ENCODE peak calls at places on chromosomes 3 and 15, in eight cellular contexts. F, T, L, R, I, E, D and M are unnamed samples. For H3K36me3, the result is how much of the 10 kb centered on the place peaks cover.

GRCh38 chr3:132399054-132399929 is 18.0 kb upstream of the DNAJC13 start:
- DNase-seq in I (peak), D (peak), F (no peak), L (no peak), E (peak), T (peak), R (no peak), M (no peak)

GRCh38 chr3:56894912-56895431 is 93.2 kb upstream of the ARHGEF3 start:
- DNase-seq in T (no peak), D (peak), E (peak), F (no peak), I (no peak), R (no peak), L (no peak), M (no peak)

GRCh38 chr15:74179101-74179841 is 5.8 kb downstream of the ISLR start:
- DNase-seq in T (no peak), D (peak), L (peak), I (peak), E (peak), R (peak), F (peak), M (peak)

GRCh38 chr15:98787936-98788757 is 139.8 kb downstream of the IGF1R start:
- DNase-seq in I (no peak), T (peak), E (peak), D (no peak), F (no peak), L (no peak), R (no peak), M (no peak)

GRCh38 chr3:62433396-62433795 is 60.0 kb upstream of the FEZF2 start:
- DNase-seq in R (no peak), E (no peak), T (no peak), I (no peak), L (no peak), D (no peak), F (no peak), M (no peak)

GRCh38 chr15:26628071-26628470 is 144.8 kb downstream of the GABRB3 start:
- DNase-seq in I (no peak), T (no peak), R (no peak), L (no peak), E (no peak), F (no peak), D (no peak), M (no peak)

GRCh38 chr15:96345560-96346389 is 15.3 kb downstream of the NR2F2 start:
- DNase-seq in I (peak), E (peak), D (peak), T (peak), F (no peak), R (peak), L (peak), M (no peak)

GRCh38 chr3:42127226-42127625 is 36.1 kb downstream of the TRAK1 start:
- DNase-seq in R (no peak), E (no peak), I (no peak), F (no peak), L (no peak), T (no peak), D (no peak), M (no peak)

GRCh38 chr3:14472471-14473351 is 67.4 kb downstream of the GRIP2 start:
- DNase-seq in E (peak), F (no peak), L (no peak), R (no peak), D (peak), I (peak), T (peak), M (peak)

GRCh38 chr15:99085413-99086326 is 19.2 kb upstream of the SYNM start:
- DNase-seq in E (peak), L (peak), T (no peak), R (no peak), F (no peak), I (peak), D (no peak), M (peak)

GRCh38 chr3:186308549-186308948 is 53.5 kb downstream of the DGKG start:
- DNase-seq in F (no peak), T (no peak), E (no peak), D (no peak), R (no peak), I (no peak), L (no peak), M (no peak)

GRCh38 chr3:177567833-177568232 is 370.6 kb upstream of the TBL1XR1 start:
- DNase-seq in D (no peak), E (no peak), I (no peak), F (no peak), T (no peak), R (no peak), L (no peak), M (no peak)

GRCh38 chr3:8767181-8767666 is 2.2 kb downstream of the OXTR start:
- DNase-seq in F (no peak), T (no peak), L (no peak), E (no peak), D (no peak), I (peak), R (no peak), M (no peak)

GRCh38 chr3:59968510-59968909 is 918.7 kb upstream of the CFAP20DC start:
- DNase-seq in R (no peak), L (no peak), E (no peak), T (no peak), F (no peak), D (no peak), I (no peak), M (no peak)

GRCh38 chr3:85433334-85433733 is 474.5 kb downstream of the CADM2 start:
- DNase-seq in F (no peak), E (no peak), T (no peak), D (no peak), I (no peak), R (no peak), L (no peak), M (no peak)

GRCh38 chr15:63940956-63941620 is 105.2 kb downstream of the DAPK2 start:
- DNase-seq in D (no peak), L (no peak), E (no peak), I (peak), R (no peak), F (no peak), T (no peak), M (no peak)

GRCh38 chr3:187989458-187990153 is 164.4 kb upstream of the LPP start:
- DNase-seq in F (no peak), I (no peak), T (no peak), R (no peak), D (no peak), L (no peak), E (no peak), M (no peak)

GRCh38 chr3:107589454-107589853 is 66.7 kb downstream of the BBX start:
- DNase-seq in I (no peak), R (no peak), F (no peak), D (no peak), L (no peak), T (no peak), E (no peak), M (no peak)

GRCh38 chr15:69853572-69853971 is 244.1 kb downstream of the TLE3 start:
- DNase-seq in T (no peak), E (peak), F (no peak), L (no peak), R (no peak), I (no peak), D (peak), M (peak)

GRCh38 chr15:68583936-68584703 is 5.3 kb downstream of the CORO2B start:
- DNase-seq in I (no peak), E (no peak), F (no peak), L (no peak), R (no peak), D (no peak), T (no peak), M (no peak)

GRCh38 chr15:48451241-48451640 is 120.0 kb downstream of the DUT start:
- DNase-seq in I (no peak), R (no peak), F (no peak), D (no peak), L (no peak), T (no peak), E (no peak), M (no peak)

GRCh38 chr3:153426803-153427202 is 264.8 kb downstream of the RAP2B start:
- DNase-seq in D (no peak), L (no peak), T (no peak), F (no peak), R (no peak), I (no peak), E (no peak), M (no peak)

DNA sequence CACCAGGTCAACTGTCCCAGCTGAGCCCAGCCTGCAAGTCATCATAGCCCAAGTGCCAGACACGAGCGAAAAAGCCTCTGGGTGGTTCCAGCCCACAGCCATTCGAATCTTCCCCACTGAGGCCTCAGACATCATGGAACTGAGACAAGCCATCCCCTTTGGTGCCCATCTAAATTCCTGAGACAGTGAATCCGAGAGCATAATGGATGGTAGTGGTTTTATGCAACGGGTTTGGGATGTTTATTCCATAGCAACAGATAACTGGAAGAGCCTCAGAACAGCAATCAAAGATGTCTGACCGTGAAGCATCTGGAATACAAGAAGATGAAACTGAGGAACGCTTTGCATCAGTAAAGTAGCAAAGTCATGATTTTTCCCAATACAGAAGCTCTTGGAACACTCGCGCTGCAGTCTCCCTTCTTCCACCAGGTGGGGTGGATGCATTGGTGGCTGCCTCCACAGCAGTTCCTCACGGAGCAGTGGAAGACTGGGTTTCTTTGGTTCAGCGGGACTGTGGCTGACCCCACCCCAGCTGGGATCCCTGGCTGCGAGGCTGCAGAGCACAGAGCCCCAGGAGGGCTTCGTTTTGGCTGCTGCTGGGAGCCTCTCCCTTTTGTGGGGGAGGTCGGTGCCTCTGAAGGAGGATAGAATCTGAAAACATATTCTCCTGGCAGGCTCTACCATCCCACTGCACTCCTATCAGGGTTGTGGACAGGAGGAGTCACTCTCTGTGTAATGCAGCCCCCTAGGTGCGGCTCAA is 26.4 kb upstream of the PDE8A start:
- DNase-seq in F (peak), R (peak), L (peak), E (peak), I (peak), D (peak), T (peak), M (no peak)
- TF ChIP-seq CTCF in F (peak), R (peak), L (peak), E (peak), I (peak), D (peak), T (peak), M (peak)

GRCh38 chr3:135558150-135558549 is 407.4 kb upstream of the PPP2R3A start:
- DNase-seq in L (no peak), I (no peak), R (no peak), T (no peak), D (no peak), E (no peak), F (no peak), M (no peak)

GRCh38 chr3:135564696-135565095 is 400.8 kb upstream of the PPP2R3A start:
- DNase-seq in T (no peak), D (no peak), R (no peak), I (no peak), F (no peak), E (no peak), L (no peak), M (no peak)

GRCh38 chr3:135558906-135559305 is 406.6 kb upstream of the PPP2R3A start:
- DNase-seq in T (no peak), E (no peak), F (no peak), D (no peak), L (no peak), R (no peak), I (no peak), M (no peak)

GRCh38 chr3:135559802-135560201 is 405.7 kb upstream of the PPP2R3A start:
- DNase-seq in R (no peak), L (no peak), F (no peak), T (no peak), D (no peak), E (no peak), I (no peak), M (no peak)

DNA sequence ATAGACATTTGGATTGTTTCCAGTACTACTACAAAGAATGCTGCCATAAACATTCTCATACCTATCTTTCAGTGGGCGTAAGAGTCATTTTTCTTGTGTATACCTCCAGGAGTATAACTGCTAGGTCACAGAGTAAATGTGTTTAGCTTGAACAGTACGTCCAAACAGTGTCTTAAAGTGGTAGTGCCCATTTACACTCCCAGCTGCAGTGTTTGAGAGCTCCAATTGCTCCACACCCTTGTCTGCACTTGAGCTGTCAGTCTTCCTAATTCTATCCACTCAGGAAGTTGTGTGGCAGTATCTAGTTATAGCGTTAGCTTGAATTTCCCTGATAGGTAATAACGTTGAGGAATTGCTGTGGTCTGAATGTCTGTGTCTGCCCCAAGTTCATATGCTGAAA is 404.7 kb upstream of the PPP2R3A start:
- DNase-seq in R (no peak), L (no peak), D (no peak), I (no peak), F (no peak), T (no peak), E (no peak), M (no peak)
- H3K36me3 ChIP-seq in R (under half), L (under half), D (under half), I (under half), F (under half), T (under half), E (under half), M (under half)

DNA sequence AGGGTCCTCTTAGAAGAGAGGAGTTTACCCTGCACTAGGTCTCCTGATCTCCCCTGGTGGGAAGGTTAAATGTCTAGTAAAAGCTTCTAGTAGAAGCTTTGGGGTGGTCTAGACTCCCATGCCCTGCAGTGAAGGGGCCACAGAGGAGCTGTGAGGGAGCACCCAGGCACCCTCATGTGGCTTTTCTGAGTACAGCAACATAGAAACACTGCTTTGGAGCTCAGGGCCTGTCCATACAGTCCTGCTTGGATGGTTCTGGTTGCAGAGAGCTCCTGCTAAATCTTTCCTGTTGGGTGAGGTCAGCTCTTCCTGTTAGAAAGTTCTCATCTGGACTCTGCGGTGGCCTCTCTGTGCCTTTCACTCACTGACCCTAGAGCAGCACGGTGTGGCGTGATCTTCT is 47.8 kb downstream of the GPD1L start:
- DNase-seq in D (no peak), I (no peak), F (no peak), E (no peak), T (peak), L (no peak), R (no peak), M (no peak)
- TF ChIP-seq CTCF in D (peak), I (no peak), F (no peak), E (no peak), T (peak), L (no peak), R (peak), M (peak)

GRCh38 chr3:88044411-88044810 is 14.4 kb downstream of the CGGBP1 start:
- DNase-seq in R (no peak), L (no peak), F (no peak), E (no peak), D (no peak), T (no peak), I (no peak), M (no peak)

GRCh38 chr3:88041005-88041404 is 17.8 kb downstream of the CGGBP1 start:
- DNase-seq in D (no peak), F (no peak), E (no peak), R (no peak), T (no peak), L (no peak), I (no peak), M (no peak)

GRCh38 chr3:88046731-88047130 is 12.1 kb downstream of the CGGBP1 start:
- DNase-seq in D (no peak), T (no peak), I (no peak), E (no peak), L (no peak), F (no peak), R (no peak), M (no peak)
- H3K36me3 ChIP-seq in D (under half), T (under half), I (under half), E (under half), L (under half), F (under half), R (under half), M (under half)

DNA sequence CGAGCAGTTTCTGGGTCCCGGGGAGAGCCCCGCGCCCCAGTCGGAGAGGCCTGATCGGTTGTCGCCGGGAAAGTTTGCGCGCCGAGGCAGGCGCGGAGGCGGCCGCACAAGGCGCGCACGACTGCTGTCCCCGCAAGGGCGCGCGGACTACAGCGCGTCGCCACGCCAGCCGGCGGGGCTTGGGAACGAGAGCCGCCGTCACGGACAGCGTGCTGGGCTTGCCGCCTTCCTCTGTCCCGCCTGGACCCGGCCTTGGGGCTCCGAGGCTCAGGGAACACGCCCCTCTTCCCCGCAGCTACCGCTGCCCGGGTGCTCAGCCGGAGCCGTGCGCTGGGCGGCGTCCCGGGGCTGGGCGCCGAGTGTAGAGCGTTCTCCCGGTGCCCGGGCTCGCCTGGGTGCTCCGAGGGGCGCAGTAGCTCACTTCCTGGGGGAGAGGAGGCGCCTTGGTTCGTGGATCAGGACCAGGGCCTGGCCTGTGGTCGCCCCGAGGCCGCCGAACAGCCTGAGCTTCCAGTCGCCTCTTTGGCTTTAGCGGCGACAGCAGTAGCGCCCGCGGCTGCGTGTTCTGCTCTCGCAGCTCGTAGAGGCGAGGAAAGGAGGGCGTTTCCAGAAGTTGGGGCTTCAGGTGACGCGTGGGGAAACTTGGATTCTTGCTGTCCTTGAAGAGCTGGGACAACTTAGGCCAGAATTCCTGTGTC is 226.6 kb upstream of the C2CD4B start:
- DNase-seq in R (peak), F (no peak), D (peak), T (peak), I (peak), E (peak), L (peak), M (no peak)
- TF ChIP-seq CTCF in R (peak), F (peak), D (peak), T (peak), I (peak), E (peak), L (peak), M (peak)

DNA sequence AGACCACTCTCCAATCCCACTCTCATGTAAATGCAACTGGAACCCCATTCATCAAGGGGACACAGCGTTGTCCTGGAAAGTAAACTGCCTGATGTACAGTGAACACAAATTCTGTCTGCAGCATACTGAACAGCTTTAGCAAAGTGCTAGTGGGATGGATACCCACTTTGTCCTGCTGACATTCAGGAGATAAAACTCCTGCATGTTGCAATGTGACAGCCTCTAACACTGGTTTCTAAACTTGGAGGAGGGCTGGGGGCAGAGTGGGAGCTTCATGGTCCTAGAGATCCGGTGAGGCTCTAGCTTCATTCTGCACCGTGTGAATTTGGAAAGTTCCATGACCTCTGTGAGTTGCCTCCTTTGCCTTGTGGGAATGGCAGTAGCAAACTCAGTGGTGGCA is 194.9 kb downstream of the CLSTN2 start:
- DNase-seq in R (no peak), F (no peak), E (no peak), I (no peak), T (no peak), D (no peak), L (no peak), M (no peak)
- H3K36me3 ChIP-seq in R (under half), F (under half), E (under half), I (under half), T (under half), D (under half), L (under half), M (under half)

GRCh38 chr3:31562525-31562924 is 29.8 kb downstream of the STT3B start:
- DNase-seq in F (no peak), R (peak), D (no peak), T (no peak), L (peak), I (no peak), E (no peak), M (no peak)
- TF ChIP-seq CTCF in F (no peak), R (no peak), D (no peak), T (no peak), L (no peak), I (no peak), E (no peak), M (no peak)

GRCh38 chr3:125000661-125001060 is 55.1 kb downstream of the HEG1 start:
- DNase-seq in L (no peak), I (peak), R (no peak), T (no peak), D (no peak), E (no peak), F (no peak), M (no peak)
- H3K36me3 ChIP-seq in L (under half), I (under half), R (half or more), T (half or more), D (under half), E (half or more), F (half or more), M (half or more)

DNA sequence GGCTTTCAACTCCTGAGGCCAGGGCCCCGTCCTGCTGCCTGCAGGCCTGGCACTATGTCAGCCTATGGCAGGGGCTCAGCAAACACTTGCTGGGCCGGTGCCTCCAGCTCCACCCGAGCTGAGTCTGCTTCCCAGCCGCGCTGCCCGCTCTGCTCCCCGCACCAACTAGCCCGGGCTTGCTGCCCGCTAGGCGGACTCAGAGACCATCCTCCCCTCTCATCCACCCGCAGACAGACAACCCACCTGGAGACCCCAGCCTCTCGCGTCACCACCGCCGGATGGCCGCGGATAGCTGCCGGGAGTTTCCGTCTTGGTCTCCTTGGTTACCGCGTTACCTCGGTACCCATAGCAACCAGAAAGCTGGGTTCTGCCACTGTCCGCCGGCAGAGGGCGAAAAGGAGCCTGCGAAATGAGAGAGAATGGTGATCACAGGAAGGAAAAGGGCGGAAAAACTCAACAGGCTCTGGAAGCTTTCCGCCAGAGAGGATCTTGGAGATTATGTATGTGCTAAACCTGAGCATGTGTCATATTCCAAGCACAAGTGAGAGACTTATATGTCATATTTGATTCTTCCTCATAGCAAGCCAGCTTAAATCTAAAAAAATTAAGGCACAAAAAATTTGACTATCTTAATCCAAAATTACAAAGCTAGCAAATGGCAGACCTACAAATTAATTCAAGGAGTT is at the start of gene ZBBX:
- DNase-seq in D (peak), I (peak), F (peak), T (peak), E (peak), R (peak), L (peak), M (peak)
- TF ChIP-seq CTCF in D (peak), I (peak), F (peak), T (peak), E (peak), R (peak), L (peak), M (peak)